ENCODE peak calls at places on chromosomes 11 and 22, in nine cellular contexts. P is trophoblast cell; I is right lobe of liver; W is GM23248; Y is upper lobe of right lung; G is A549; H is neural progenitor cell; C is CD8-positive, alpha-beta memory T cell; F is DND-41. E is an unnamed sample. For H3K4me1, the result is how much of the 10 kb centered on the place peaks cover.

GRCh38 chr22:25896098-25896497 is 154.1 kb downstream of the MYO18B start:
- DNase-seq in I (no peak), G (no peak), C (no peak), W (no peak), H (peak), P (no peak), Y (no peak), F (no peak), E (no peak)

GRCh38 chr22:30386960-30387848 is at the start of gene RNF215:
- DNase-seq in G (peak), I (peak), H (peak), Y (peak), W (peak), C (peak), F (peak), P (peak), E (peak)

GRCh38 chr22:37218771-37219411 is 6.6 kb upstream of the SSTR3 start:
- DNase-seq in P (no peak), G (no peak), I (no peak), F (peak), W (no peak), H (no peak), C (peak), Y (no peak), E (no peak)

GRCh38 chr22:16937811-16938210 is 70.2 kb downstream of the GAB4 start:
- DNase-seq in H (no peak), I (no peak), Y (no peak), C (no peak), W (no peak), F (no peak), G (no peak), P (no peak), E (no peak)

GRCh38 chr11:61795459-61795858 is 2.7 kb downstream of the FEN1 start:
- DNase-seq in Y (no peak), P (no peak), F (no peak), H (no peak), C (no peak), I (no peak), G (no peak), W (no peak), E (no peak)

GRCh38 chr11:36411202-36411640 is 98.9 kb downstream of the TRAF6 start:
- DNase-seq in W (no peak), I (peak), G (no peak), H (no peak), C (peak), P (peak), F (no peak), Y (peak), E (no peak)

GRCh38 chr11:120241277-120241676 is 1.3 kb downstream of the POU2F3 start:
- DNase-seq in G (no peak), W (no peak), H (no peak), P (no peak), I (no peak), C (no peak), F (no peak), Y (peak), E (no peak)

GRCh38 chr11:127994736-127995135 is 592.6 kb downstream of the ETS1 start:
- DNase-seq in I (no peak), F (no peak), P (peak), G (no peak), Y (no peak), W (peak), C (no peak), H (no peak), E (no peak)

GRCh38 chr22:36267896-36268485 is 15.1 kb downstream of the APOL1 start:
- DNase-seq in C (no peak), H (no peak), Y (no peak), W (no peak), P (no peak), F (no peak), I (no peak), G (no peak), E (no peak)

GRCh38 chr22:48939441-48940265 is 888.0 kb downstream of the BRD1 start:
- DNase-seq in H (no peak), W (no peak), I (no peak), P (no peak), C (no peak), F (no peak), G (no peak), Y (peak), E (no peak)

GRCh38 chr11:18394928-18395734 is 768 bp downstream of the LDHA start:
- DNase-seq in F (peak), W (peak), C (no peak), I (no peak), Y (no peak), H (peak), G (peak), P (no peak), E (peak)

GRCh38 chr11:80074837-80075236 is 634.0 kb upstream of the TENM4 start:
- DNase-seq in I (no peak), G (no peak), H (no peak), P (no peak), W (no peak), Y (no peak), F (no peak), C (no peak), E (no peak)

GRCh38 chr11:120511804-120512726 is 517 bp downstream of the GRIK4 start:
- DNase-seq in H (peak), F (no peak), W (no peak), G (no peak), P (no peak), C (no peak), I (no peak), Y (peak), E (no peak)

GRCh38 chr11:47337229-47337924 is 15.1 kb downstream of the MYBPC3 start:
- DNase-seq in P (peak), H (peak), G (peak), W (no peak), I (no peak), Y (no peak), F (no peak), C (no peak), E (no peak)

GRCh38 chr22:47151490-47151889 is 389.0 kb downstream of the TBC1D22A start:
- DNase-seq in P (peak), W (peak), C (no peak), F (no peak), Y (no peak), H (no peak), G (no peak), I (no peak), E (no peak)

GRCh38 chr22:19448076-19448607 is 631 bp upstream of the C22orf39 start:
- DNase-seq in F (peak), G (peak), Y (no peak), H (peak), C (no peak), P (peak), I (no peak), W (peak), E (peak)

GRCh38 chr11:86818466-86819282 is 18.3 kb downstream of the PRSS23 start:
- DNase-seq in G (peak), I (no peak), P (peak), W (peak), H (peak), F (peak), Y (no peak), C (no peak), E (peak)

GRCh38 chr11:134398644-134399292 is 13.3 kb downstream of the B3GAT1 start:
- DNase-seq in Y (no peak), P (no peak), G (no peak), F (no peak), C (no peak), W (no peak), H (no peak), I (no peak), E (no peak)

GRCh38 chr22:41341012-41341411 is 39.7 kb downstream of the ZC3H7B start:
- DNase-seq in H (no peak), G (no peak), F (no peak), Y (no peak), W (no peak), I (no peak), P (no peak), C (no peak), E (no peak)

GRCh38 chr11:118374729-118375128 is 15.3 kb downstream of the UBE4A start:
- DNase-seq in F (no peak), Y (no peak), P (no peak), I (no peak), C (no peak), H (no peak), W (peak), G (no peak), E (no peak)

GRCh38 chr11:119583585-119583984 is 145.4 kb downstream of the NECTIN1 start:
- DNase-seq in I (no peak), G (no peak), Y (no peak), H (no peak), W (no peak), F (no peak), C (no peak), P (no peak), E (no peak)

DNA sequence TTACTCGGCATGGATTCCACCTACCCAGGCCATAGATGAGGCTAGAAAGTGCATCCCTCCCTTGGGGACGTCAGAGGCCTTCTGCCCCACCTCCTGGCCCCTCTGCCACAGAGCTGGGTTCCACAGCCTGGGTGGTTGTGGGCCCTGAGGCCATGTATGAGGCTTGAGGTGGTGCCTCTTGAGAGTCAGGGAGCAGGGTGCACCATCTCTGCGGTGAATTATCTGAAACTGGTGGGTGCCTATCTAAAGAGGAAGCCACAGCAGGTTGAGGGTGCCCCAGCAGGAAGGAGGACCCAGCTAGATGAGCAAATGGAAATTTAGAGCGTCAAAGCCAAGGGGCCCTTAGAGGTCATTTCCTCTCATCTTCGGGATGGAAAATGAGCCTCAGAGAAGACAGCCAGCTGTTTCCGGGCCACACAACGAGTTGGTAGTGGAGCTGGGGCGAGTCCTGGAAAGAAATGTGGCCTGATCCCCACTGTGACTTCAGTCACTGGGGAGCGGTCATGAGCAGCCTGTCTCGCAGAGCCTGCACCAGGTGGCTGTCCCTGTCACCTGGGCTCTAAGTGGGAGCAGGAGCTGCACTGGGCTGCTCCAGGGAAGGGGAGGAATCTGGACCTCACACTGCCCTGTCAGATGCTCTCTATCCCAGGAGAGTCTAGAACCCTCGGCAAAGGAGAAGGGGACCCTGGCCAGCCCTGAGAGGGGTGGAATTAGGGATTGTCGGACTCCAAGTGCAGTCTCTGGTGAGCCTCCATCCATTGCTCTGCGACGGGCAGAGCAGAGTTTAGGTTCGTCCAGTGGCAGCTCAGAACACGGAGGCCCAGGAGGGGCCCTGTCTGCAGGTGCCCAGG is 7.3 kb downstream of the ADORA2A start:
- DNase-seq in W (peak), C (peak), G (no peak), F (peak), I (peak), Y (peak), P (peak), H (no peak), E (no peak)
- H3K4me1 ChIP-seq in W (under half), C (half or more), G (under half), F (half or more), I (under half), Y (under half), P (under half), H (under half), E (under half)

DNA sequence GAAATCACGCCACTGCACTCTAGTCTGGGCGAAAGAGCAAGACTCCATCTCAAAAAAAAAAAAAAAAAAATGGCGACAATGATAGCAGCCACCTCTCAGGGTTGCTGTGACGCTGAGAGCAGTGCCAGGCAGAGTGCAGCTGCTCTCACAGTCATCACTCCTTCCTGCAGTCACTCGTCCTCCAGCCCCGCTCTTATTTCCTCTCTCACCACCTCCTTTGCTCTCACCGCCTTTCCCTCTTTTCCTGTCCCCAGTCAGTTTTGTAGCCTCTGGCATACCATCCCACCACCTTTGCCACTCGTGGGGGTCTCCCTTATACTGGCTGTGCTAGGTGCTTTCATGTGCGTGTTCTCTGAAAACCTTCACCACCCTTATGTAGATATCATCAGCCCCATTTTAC is 19.4 kb upstream of the ST3GAL4 start:
- DNase-seq in P (no peak), C (no peak), I (no peak), H (no peak), Y (no peak), G (no peak), F (peak), W (no peak), E (no peak)
- H3K4me1 ChIP-seq in P (under half), C (under half), I (under half), H (under half), Y (under half), G (under half), F (under half), W (under half), E (under half)

GRCh38 chr11:67440229-67441081 is 2.8 kb downstream of the CORO1B start:
- DNase-seq in P (no peak), F (peak), H (no peak), G (no peak), Y (no peak), W (no peak), I (peak), C (no peak), E (no peak)
- H3K4me1 ChIP-seq in P (under half), F (half or more), H (under half), G (under half), Y (under half), W (under half), I (under half), C (half or more), E (under half)

DNA sequence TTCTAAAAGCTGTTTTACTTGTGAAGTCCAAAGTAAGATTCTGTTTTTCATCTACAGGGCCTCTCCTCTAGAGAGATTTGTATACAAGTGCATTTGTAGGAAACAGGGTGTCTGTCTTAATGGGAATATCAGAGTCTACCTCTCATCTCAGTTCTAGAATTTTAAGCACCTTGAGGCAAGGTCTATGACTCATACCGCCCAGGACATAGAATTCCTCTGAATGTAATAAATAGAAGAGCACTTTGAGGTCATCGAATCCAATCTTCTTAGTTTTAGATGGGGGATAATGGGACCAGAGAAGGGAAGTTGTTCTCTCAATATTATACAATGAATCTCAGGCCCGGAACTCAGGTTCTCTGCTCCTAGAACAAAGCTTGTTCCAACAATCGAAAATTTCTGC is 101.8 kb upstream of the TIMP3 start:
- DNase-seq in Y (no peak), G (no peak), W (no peak), C (no peak), I (no peak), H (no peak), F (no peak), P (peak), E (no peak)
- H3K4me1 ChIP-seq in Y (under half), G (under half), W (half or more), C (under half), I (under half), H (under half), F (under half), P (under half), E (under half)

DNA sequence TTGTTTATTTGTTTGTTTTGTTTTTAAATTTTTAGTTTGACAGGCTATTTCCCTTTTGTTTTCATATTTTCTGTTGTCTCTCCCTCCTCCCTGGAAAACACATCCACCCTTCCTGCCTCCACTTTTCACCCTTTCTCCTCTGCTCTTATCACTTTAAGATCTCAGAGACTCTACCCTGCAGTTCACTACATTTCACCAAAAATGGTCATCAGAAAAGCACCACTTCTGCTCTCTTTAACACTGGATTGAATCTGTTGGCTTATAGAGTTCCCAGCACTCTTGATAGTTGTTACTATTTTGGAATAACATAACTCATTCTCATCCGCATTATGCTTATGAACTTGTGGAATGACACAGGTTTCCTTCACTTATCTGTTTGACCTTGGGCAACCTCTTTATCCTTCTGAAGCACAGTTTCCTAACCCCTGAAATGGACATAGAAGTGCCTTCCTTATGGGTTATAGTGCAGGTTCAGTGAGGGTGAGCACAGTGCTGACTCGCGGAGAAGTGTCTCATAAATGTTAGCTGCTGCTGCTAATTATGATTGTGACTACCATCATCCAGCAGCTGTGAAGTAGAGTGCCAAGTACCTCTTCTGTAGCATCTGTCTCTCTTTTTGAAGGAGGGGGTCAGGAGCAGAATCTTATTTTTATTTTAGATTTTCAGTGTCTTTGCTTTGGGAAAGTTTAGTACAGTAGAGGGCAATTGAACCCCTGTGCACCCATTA is 15.0 kb downstream of the TEAD1 start:
- DNase-seq in C (no peak), Y (no peak), H (no peak), W (peak), P (no peak), I (no peak), G (no peak), F (no peak), E (no peak)
- H3K4me1 ChIP-seq in C (under half), Y (under half), H (half or more), W (half or more), P (under half), I (under half), G (half or more), F (under half), E (half or more)

GRCh38 chr11:44711772-44712608 is 14.8 kb upstream of the TSPAN18 start:
- DNase-seq in Y (no peak), G (no peak), I (no peak), F (no peak), H (no peak), C (no peak), W (no peak), P (no peak), E (no peak)

GRCh38 chr11:44716256-44716655 is 10.5 kb upstream of the TSPAN18 start:
- DNase-seq in F (no peak), I (peak), C (no peak), G (no peak), P (no peak), Y (no peak), H (no peak), W (no peak), E (no peak)

GRCh38 chr11:44711113-44711512 is 15.6 kb upstream of the TSPAN18 start:
- DNase-seq in P (no peak), G (no peak), I (no peak), W (no peak), H (peak), Y (no peak), F (no peak), C (no peak), E (no peak)

GRCh38 chr11:44709966-44710365 is 16.8 kb upstream of the TSPAN18 start:
- DNase-seq in Y (no peak), H (no peak), W (peak), C (no peak), G (no peak), I (peak), P (no peak), F (no peak), E (no peak)

GRCh38 chr11:44713022-44713421 is 13.7 kb upstream of the TSPAN18 start:
- DNase-seq in H (no peak), F (no peak), Y (no peak), I (no peak), G (no peak), P (no peak), C (no peak), W (no peak), E (no peak)
- H3K4me1 ChIP-seq in H (under half), F (under half), Y (under half), I (under half), G (under half), P (under half), C (under half), W (under half), E (under half)

E was measured in HAP-1.